ENCODE peak calls at places on chromosomes 5 and 9, in eight cellular contexts. L is RWPE1; A is activated CD8-positive, alpha-beta T cell treated with anti-CD3 and anti-CD28 coated beads for 36 hours; K is SK-N-SH; X is BE2C; U is A549; Y is tibial artery; H is B cell. Z is an unnamed sample.

GRCh38 chr5:28216939-28217360 is 1178.6 kb upstream of the CDH9 start:
- DNase-seq in L (no peak), A (no peak), K (no peak), X (no peak), U (no peak), Y (no peak), H (no peak), Z (peak)

GRCh38 chr5:137310051-137310730 is 188.9 kb downstream of the SPOCK1 start:
- DNase-seq in L (peak), A (no peak), K (no peak), X (no peak), U (peak), Y (no peak), H (no peak), Z (no peak)

GRCh38 chr5:34680896-34681295 is 24.8 kb downstream of the RAI14 start:
- DNase-seq in L (no peak), A (no peak), K (no peak), X (no peak), U (no peak), Y (no peak), H (no peak), Z (no peak)

GRCh38 chr5:93225748-93226147 is 355.3 kb downstream of the NR2F1-AS1 start:
- DNase-seq in L (no peak), A (no peak), K (no peak), X (no peak), U (no peak), Y (no peak), H (no peak), Z (no peak)

GRCh38 chr5:97102010-97102470 is 40.4 kb downstream of the LIX1 start:
- DNase-seq in L (no peak), A (no peak), K (no peak), X (no peak), U (no peak), Y (no peak), H (no peak), Z (no peak)

GRCh38 chr5:147780924-147781530 is 1.5 kb downstream of the JAKMIP2 start:
- DNase-seq in L (no peak), A (no peak), K (no peak), X (no peak), U (no peak), Y (no peak), H (no peak), Z (no peak)

GRCh38 chr5:83512051-83512745 is 40.7 kb downstream of the VCAN start:
- DNase-seq in L (no peak), A (no peak), K (no peak), X (no peak), U (no peak), Y (no peak), H (no peak), Z (no peak)

GRCh38 chr5:72314571-72315172 is 5.4 kb downstream of the MRPS27 start:
- DNase-seq in L (peak), A (no peak), K (peak), X (no peak), U (peak), Y (no peak), H (no peak), Z (no peak)

GRCh38 chr5:129771058-129771838 is 23.4 kb downstream of the MINAR2 start:
- DNase-seq in L (peak), A (peak), K (peak), X (peak), U (peak), Y (peak), H (peak), Z (peak)

GRCh38 chr9:134558124-134558805 is 83.3 kb upstream of the COL5A1 start:
- DNase-seq in L (no peak), A (no peak), K (no peak), X (no peak), U (no peak), Y (no peak), H (no peak), Z (no peak)

GRCh38 chr9:13942695-13943094 is 371.2 kb downstream of the NFIB start:
- DNase-seq in L (peak), A (peak), K (no peak), X (no peak), U (peak), Y (no peak), H (no peak), Z (no peak)

GRCh38 chr9:132216861-132217655 is 55.2 kb downstream of the NTNG2 start:
- DNase-seq in L (no peak), A (no peak), K (no peak), X (no peak), U (no peak), Y (no peak), H (no peak), Z (no peak)

GRCh38 chr9:22169732-22170131 is 160.6 kb upstream of the CDKN2B start:
- DNase-seq in L (no peak), A (no peak), K (no peak), X (no peak), U (no peak), Y (no peak), H (peak), Z (no peak)

GRCh38 chr5:151236888-151237287 is 13.0 kb upstream of the CCDC69 start:
- DNase-seq in L (no peak), A (no peak), K (no peak), X (no peak), U (no peak), Y (no peak), H (no peak), Z (no peak)

GRCh38 chr9:10843151-10843550 is 230.3 kb upstream of the PTPRD start:
- DNase-seq in L (no peak), A (no peak), K (no peak), X (no peak), U (no peak), Y (no peak), H (no peak), Z (no peak)

GRCh38 chr5:178187014-178187413 is at the start of gene GMCL2:
- DNase-seq in L (no peak), A (no peak), K (peak), X (no peak), U (no peak), Y (no peak), H (no peak), Z (no peak)

GRCh38 chr5:75509956-75510355 is 1.5 kb downstream of the CERT1 start:
- DNase-seq in L (peak), A (no peak), K (peak), X (no peak), U (peak), Y (peak), H (no peak), Z (no peak)

GRCh38 chr5:57613726-57614125 is 131.1 kb upstream of the ACTBL2 start:
- DNase-seq in L (no peak), A (no peak), K (no peak), X (no peak), U (no peak), Y (no peak), H (no peak), Z (no peak)

GRCh38 chr5:73960426-73960825 is 334.4 kb downstream of the ARHGEF28 start:
- DNase-seq in L (no peak), A (no peak), K (no peak), X (no peak), U (no peak), Y (no peak), H (no peak), Z (no peak)

GRCh38 chr9:38318755-38319495 is 73.6 kb upstream of the ALDH1B1 start:
- DNase-seq in L (no peak), A (no peak), K (peak), X (peak), U (peak), Y (no peak), H (no peak), Z (no peak)

GRCh38 chr9:2523601-2524000 is 98.0 kb upstream of the VLDLR start:
- DNase-seq in L (no peak), A (no peak), K (no peak), X (no peak), U (no peak), Y (no peak), H (no peak), Z (no peak)

GRCh38 chr9:96494215-96494800 is 44.3 kb downstream of the HABP4 start:
- DNase-seq in L (no peak), A (no peak), K (no peak), X (no peak), U (no peak), Y (no peak), H (no peak), Z (no peak)

GRCh38 chr5:137636846-137637515 is 98.9 kb downstream of the KLHL3 start:
- DNase-seq in L (no peak), A (no peak), K (no peak), X (no peak), U (no peak), Y (no peak), H (no peak), Z (no peak)

GRCh38 chr5:14238272-14238671 is 95.1 kb downstream of the TRIO start:
- DNase-seq in L (no peak), A (no peak), K (no peak), X (no peak), U (no peak), Y (no peak), H (no peak), Z (no peak)

GRCh38 chr9:108786756-108787663 is 68.8 kb downstream of the ACTL7B start:
- DNase-seq in L (peak), A (no peak), K (no peak), X (no peak), U (peak), Y (no peak), H (no peak), Z (no peak)

GRCh38 chr5:108148715-108149139 is 233.2 kb downstream of the FBXL17 start:
- DNase-seq in L (peak), A (no peak), K (peak), X (peak), U (peak), Y (no peak), H (no peak), Z (no peak)

GRCh38 chr5:134370306-134370870 is 981 bp upstream of the UBE2B start:
- DNase-seq in L (no peak), A (no peak), K (no peak), X (no peak), U (no peak), Y (no peak), H (no peak), Z (no peak)

GRCh38 chr5:125227333-125228075 is 481.1 kb upstream of the ZNF608 start:
- DNase-seq in L (no peak), A (no peak), K (peak), X (peak), U (peak), Y (no peak), H (no peak), Z (no peak)
- TF ChIP-seq CTCF in L (peak), A (no peak), K (peak), X (peak), U (peak), Y (no peak), H (no peak), Z (peak)

GRCh38 chr5:133227082-133227481 is 175.3 kb downstream of the HSPA4 start:
- DNase-seq in L (no peak), A (no peak), K (no peak), X (no peak), U (no peak), Y (no peak), H (no peak), Z (no peak)
- TF ChIP-seq CTCF in L (no peak), A (no peak), K (no peak), X (no peak), U (no peak), Y (no peak), H (no peak), Z (no peak)

GRCh38 chr9:126514037-126514821 is 99.5 kb upstream of the LMX1B start:
- DNase-seq in L (peak), A (peak), K (peak), X (peak), U (peak), Y (peak), H (peak), Z (no peak)
- TF ChIP-seq CTCF in L (peak), A (peak), K (peak), X (peak), U (peak), Y (peak), H (peak), Z (no peak)

DNA sequence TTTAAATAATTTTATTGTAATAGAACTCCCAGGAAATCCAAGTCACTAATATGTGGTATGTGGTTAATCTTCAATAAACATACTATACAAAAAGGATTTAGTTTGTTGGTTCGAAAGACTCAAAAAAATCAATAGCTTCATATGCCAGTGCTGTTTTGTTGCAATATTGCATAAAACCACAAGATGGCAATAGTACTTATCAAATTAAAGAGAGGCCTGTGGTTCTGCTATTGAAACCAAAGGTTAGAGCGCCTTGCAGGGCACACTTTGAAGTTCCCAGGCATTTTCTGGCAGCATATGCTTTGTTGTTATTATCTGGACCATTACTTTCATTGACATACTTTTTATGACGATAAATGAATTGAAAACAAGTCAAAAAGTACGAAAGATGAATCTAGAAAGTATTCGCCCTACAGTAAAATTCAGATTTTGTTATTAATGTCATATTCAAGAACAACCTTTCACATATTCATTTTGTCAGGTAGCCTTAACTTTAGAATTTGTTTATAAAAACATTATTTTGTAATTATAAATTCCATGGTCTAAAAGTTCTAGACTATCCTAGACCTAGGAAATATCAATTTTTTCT is 316.3 kb downstream of the MCTP1 start:
- DNase-seq in L (peak), A (peak), K (peak), X (peak), U (peak), Y (no peak), H (peak), Z (peak)
- TF ChIP-seq CTCF in L (peak), A (peak), K (peak), X (peak), U (peak), Y (peak), H (peak), Z (peak)

GRCh38 chr9:27338527-27338903 is 41.6 kb upstream of the EQTN start:
- DNase-seq in L (no peak), A (no peak), K (no peak), X (no peak), U (no peak), Y (no peak), H (no peak), Z (no peak)
- TF ChIP-seq CTCF in L (no peak), A (no peak), K (no peak), X (no peak), U (no peak), Y (no peak), H (no peak), Z (no peak)

Z was measured in DND-41.